ENCODE peak calls at places on chromosome 12, in seven cellular contexts. V is AG04450, W is mammary epithelial cell, S is ovary, F is OCI-LY7, N is pancreas, K is IMR-90. Y is an unnamed sample. For H3K9me3, the result is how much of the 10 kb centered on the place peaks cover.

GRCh38 chr12:89567691-89568239 is 41.9 kb upstream of the POC1B start:
- DNase-seq in V (no peak), W (peak), S (no peak), F (no peak), N (no peak), K (no peak), Y (no peak)

GRCh38 chr12:45655186-45655585 is 74.3 kb upstream of the ARID2 start:
- DNase-seq in V (no peak), W (peak), S (no peak), F (peak), N (no peak), K (peak), Y (no peak)

GRCh38 chr12:3005736-3006135 is 46.5 kb downstream of the TEAD4 start:
- DNase-seq in V (no peak), W (no peak), S (no peak), F (no peak), N (no peak), K (peak), Y (no peak)

GRCh38 chr12:4417471-4417870 is 28.1 kb downstream of the FGF6 start:
- DNase-seq in V (no peak), W (no peak), S (no peak), F (no peak), N (no peak), K (no peak), Y (peak)

GRCh38 chr12:109981311-109981710 is 14.9 kb downstream of the GIT2 start:
- DNase-seq in V (no peak), W (no peak), S (no peak), F (no peak), N (no peak), K (no peak), Y (no peak)

GRCh38 chr12:110896559-110896958 is 23.8 kb downstream of the MYL2 start:
- DNase-seq in V (no peak), W (peak), S (no peak), F (no peak), N (no peak), K (no peak), Y (no peak)

GRCh38 chr12:25051583-25052190 is 102.8 kb upstream of the BCAT1 start:
- DNase-seq in V (no peak), W (no peak), S (no peak), F (peak), N (no peak), K (no peak), Y (no peak)

GRCh38 chr12:92208613-92209121 is 63.0 kb upstream of the BTG1 start:
- DNase-seq in V (no peak), W (peak), S (no peak), F (peak), N (no peak), K (peak), Y (peak)

GRCh38 chr12:124713041-124713435 is 145.6 kb upstream of the NCOR2 start:
- DNase-seq in V (no peak), W (no peak), S (no peak), F (no peak), N (no peak), K (no peak), Y (no peak)

GRCh38 chr12:76236640-76237039 is 111.6 kb downstream of the BBS10 start:
- DNase-seq in V (no peak), W (peak), S (no peak), F (no peak), N (no peak), K (peak), Y (no peak)

GRCh38 chr12:123384318-123384993 is 524 bp downstream of the KMT5A start:
- DNase-seq in V (no peak), W (peak), S (no peak), F (peak), N (no peak), K (no peak), Y (no peak)

GRCh38 chr12:53499261-53500118 is at the start of gene MAP3K12:
- DNase-seq in V (no peak), W (peak), S (peak), F (peak), N (peak), K (peak), Y (peak)

GRCh38 chr12:91964501-91964900 is 181.1 kb downstream of the BTG1 start:
- DNase-seq in V (no peak), W (no peak), S (no peak), F (no peak), N (no peak), K (peak), Y (no peak)

GRCh38 chr12:131379758-131380157 is 331.1 kb upstream of the SFSWAP start:
- DNase-seq in V (no peak), W (no peak), S (no peak), F (no peak), N (no peak), K (no peak), Y (no peak)

GRCh38 chr12:118034429-118035193 is 18.1 kb downstream of the RFC5 start:
- DNase-seq in V (peak), W (peak), S (no peak), F (no peak), N (no peak), K (peak), Y (peak)

GRCh38 chr12:128810182-128811127 is 13.3 kb downstream of the SLC15A4 start:
- DNase-seq in V (no peak), W (no peak), S (no peak), F (peak), N (no peak), K (no peak), Y (peak)

GRCh38 chr12:87171356-87171755 is 857.8 kb downstream of the C12orf50 start:
- DNase-seq in V (no peak), W (no peak), S (no peak), F (no peak), N (no peak), K (no peak), Y (no peak)

GRCh38 chr12:100170313-100170858 is 27.7 kb upstream of the BLTP3B start:
- DNase-seq in V (no peak), W (no peak), S (no peak), F (no peak), N (no peak), K (no peak), Y (no peak)

GRCh38 chr12:124509676-124510300 is 57.6 kb downstream of the NCOR2 start:
- DNase-seq in V (no peak), W (peak), S (no peak), F (no peak), N (peak), K (peak), Y (no peak)

GRCh38 chr12:75489613-75490210 is 9.2 kb downstream of the GLIPR1 start:
- DNase-seq in V (no peak), W (peak), S (no peak), F (no peak), N (no peak), K (peak), Y (no peak)

GRCh38 chr12:29545102-29545467 is 47.6 kb upstream of the OVCH1 start:
- DNase-seq in V (no peak), W (no peak), S (no peak), F (no peak), N (no peak), K (no peak), Y (no peak)

GRCh38 chr12:77535734-77536133 is 295.0 kb upstream of the NAV3 start:
- DNase-seq in V (no peak), W (no peak), S (no peak), F (no peak), N (no peak), K (no peak), Y (no peak)

GRCh38 chr12:120470150-120470817 is 736 bp upstream of the SRSF9 start:
- DNase-seq in V (no peak), W (no peak), S (no peak), F (peak), N (no peak), K (peak), Y (no peak)

GRCh38 chr12:132951649-132952048 is 4.5 kb downstream of the ZNF605 start:
- DNase-seq in V (no peak), W (no peak), S (no peak), F (no peak), N (no peak), K (no peak), Y (no peak)
- H3K9me3 ChIP-seq in V (half or more), W (under half), S (under half), F (under half), N (under half), K (half or more), Y (under half)

GRCh38 chr12:7970475-7971252 is 34.7 kb upstream of the SLC2A3 start:
- DNase-seq in V (peak), W (peak), S (peak), F (peak), N (peak), K (peak), Y (peak)
- TF ChIP-seq CTCF in V (no peak), W (peak), S (no peak), F (no peak), N (no peak), K (no peak), Y (no peak)

GRCh38 chr12:13864081-13864673 is 117.2 kb downstream of the GRIN2B start:
- DNase-seq in V (peak), W (peak), S (peak), F (peak), N (peak), K (peak), Y (peak)
- H3K4me3 ChIP-seq in V (no peak), W (no peak), S (no peak), F (no peak), N (no peak), K (no peak), Y (no peak)

DNA sequence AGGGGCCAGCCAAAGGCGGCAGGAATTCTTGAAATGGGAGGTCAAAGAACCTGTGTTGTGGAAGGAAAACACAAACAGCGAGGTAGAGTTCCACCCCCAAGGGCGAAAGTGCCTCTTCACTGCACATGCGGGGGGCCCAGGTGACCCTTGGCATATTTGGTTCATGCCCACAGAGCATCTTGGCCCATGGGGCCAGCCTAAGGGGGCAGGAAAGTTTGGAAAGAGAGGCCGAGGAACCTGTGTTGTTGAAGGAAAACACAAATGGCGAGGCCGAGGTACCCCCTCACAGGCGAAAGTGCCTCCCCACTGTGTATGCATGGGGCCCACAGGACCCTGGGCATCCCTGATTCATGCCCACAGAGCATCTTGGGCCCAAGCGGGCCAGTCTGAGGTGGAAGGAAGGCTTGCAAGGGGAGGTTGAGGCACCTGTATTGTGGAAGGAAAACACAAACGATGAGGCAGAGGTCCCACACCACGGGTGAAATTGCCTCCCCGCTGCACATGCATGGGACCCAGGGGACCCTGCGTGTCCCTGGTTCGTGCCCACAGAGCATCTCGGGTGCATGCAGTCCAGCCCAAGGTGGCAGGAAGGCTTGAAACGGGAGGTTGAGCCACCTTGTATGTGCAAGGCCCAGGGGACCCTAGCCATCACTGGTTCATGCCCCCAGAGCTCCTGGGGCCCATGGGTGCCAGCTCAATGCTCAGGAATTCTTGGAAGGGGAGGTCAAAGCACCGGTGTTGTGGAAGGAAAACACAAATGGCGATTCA is 384.1 kb downstream of the ALG10 start:
- DNase-seq in V (no peak), W (no peak), S (peak), F (no peak), N (peak), K (no peak), Y (peak)
- H3K9me3 ChIP-seq in V (half or more), W (under half), S (under half), F (under half), N (under half), K (under half), Y (under half)

DNA sequence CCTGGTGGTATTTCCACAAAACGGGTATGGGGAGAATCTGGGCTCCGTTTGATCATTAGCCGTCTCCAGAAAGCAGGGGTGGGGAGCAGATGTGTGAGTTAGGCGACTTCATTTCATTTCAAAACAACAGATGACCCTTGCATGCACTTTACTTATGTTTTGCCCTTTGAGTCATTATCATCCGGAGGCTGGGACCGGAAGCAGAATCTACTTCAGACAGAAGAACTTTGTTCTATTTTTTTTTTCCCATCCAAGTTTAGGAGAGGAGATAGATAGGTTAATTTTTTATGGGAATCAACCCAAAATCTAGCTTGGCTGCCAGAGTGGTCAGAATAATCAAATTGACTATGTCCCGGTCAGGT is 31.3 kb upstream of the CMAS start:
- DNase-seq in V (no peak), W (no peak), S (no peak), F (no peak), N (no peak), K (peak), Y (no peak)
- TF ChIP-seq CTCF in V (no peak), W (no peak), S (no peak), F (no peak), N (no peak), K (no peak), Y (no peak)

GRCh38 chr12:52200783-52201519 is 9.1 kb upstream of the KRT80 start:
- DNase-seq in V (no peak), W (no peak), S (peak), F (no peak), N (no peak), K (no peak), Y (peak)

GRCh38 chr12:52201520-52201839 is 9.7 kb upstream of the KRT80 start:
- DNase-seq in V (no peak), W (no peak), S (no peak), F (no peak), N (no peak), K (no peak), Y (peak)

GRCh38 chr12:52203126-52203921 is 11.5 kb upstream of the KRT80 start:
- DNase-seq in V (no peak), W (peak), S (peak), F (peak), N (peak), K (peak), Y (no peak)

GRCh38 chr12:52204095-52204930 is 12.5 kb upstream of the KRT80 start:
- DNase-seq in V (peak), W (peak), S (no peak), F (no peak), N (no peak), K (peak), Y (no peak)

DNA sequence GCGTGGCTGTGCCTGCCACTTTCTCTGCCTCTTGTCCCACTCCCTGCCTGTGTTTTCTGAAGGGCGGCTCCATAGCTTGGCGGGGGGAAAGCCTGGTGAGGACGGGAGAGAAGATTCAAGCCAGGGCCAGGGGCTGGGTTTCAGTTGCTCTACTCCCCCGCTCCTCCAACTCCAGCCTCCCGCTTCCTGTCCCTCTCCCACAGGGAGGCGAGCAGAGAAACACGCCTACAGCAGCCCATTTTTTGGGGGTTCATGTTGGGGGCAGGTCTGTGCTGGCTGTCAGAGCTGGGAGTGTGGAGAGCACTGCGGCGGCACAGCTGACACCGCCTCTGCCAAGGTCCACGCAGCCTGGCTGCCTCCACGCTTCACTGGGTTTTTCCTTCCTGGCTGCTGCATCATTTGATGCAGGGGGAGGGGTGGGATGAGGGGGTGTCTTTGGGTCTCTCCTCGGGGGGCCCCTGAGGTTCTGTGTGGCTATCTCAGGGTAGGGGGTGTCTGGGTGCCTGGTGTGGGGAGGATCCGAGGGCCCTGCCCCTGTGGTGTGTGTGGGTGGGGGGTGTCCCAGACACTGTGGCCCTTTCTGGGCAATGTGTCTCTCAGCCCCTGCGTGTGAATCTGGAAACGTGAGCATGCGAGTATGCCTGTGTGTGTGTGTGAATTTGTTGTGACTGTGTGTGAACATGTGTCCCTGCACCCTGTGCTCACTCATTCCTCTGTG is 10.7 kb upstream of the KRT80 start:
- DNase-seq in V (no peak), W (no peak), S (peak), F (no peak), N (no peak), K (peak), Y (no peak)
- H3K4me3 ChIP-seq in V (no peak), W (no peak), S (no peak), F (no peak), N (no peak), K (no peak), Y (peak)

GRCh38 chr12:133203344-133204263 is 22.3 kb downstream of the ZNF268 start:
- DNase-seq in V (no peak), W (no peak), S (no peak), F (peak), N (no peak), K (peak), Y (no peak)
- H3K9me3 ChIP-seq in V (under half), W (half or more), S (half or more), F (half or more), N (under half), K (half or more), Y (half or more)

DNA sequence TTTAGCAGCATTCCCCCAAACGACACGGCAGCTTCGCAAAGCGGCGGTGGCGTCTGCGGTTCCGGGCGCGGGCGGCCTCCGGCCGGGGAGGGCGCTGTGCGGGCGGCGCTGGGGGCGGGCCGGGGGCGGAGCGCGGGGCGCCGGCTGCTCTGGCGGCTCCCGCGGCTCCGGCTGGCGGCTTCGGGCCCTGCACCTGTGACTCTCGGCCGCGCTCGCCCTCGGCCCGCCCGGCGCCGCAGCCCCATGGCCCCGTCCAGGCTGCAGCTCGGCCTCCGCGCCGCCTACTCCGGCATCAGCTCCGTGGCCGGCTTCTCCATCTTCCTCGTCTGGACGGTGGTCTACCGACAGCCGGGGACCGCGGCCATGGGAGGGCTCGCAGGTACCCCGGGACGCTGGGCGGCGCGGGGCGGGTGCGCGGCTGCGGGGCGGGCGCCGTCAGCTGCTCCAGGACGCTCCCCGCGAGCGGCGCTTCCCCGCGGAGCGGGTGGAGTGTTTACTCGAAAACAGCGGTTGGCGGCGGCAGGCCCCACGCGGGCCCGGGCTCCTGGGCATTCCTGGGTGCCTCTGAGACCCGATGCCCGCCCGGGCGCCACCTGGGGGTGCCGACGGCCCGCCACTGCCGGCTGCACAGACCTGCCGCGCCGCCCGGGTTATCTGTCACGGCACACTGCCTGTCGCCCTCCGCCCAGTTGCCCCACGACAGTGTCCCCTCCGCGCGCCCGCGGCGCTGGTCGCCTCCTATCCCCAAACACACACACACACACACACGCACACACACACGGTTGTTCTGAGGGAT is at the start of gene SLC48A1:
- DNase-seq in V (no peak), W (no peak), S (peak), F (peak), N (peak), K (peak), Y (peak)
- TF ChIP-seq CTCF in V (peak), W (peak), S (peak), F (peak), N (peak), K (peak), Y (peak)

Y was measured in WERI-Rb-1.